ENCODE peak calls at places on chromosomes 11 and 22, in eight cellular contexts. One of them, this sample, is unnamed.

GRCh38 chr22:27990451-27990840 is 71.4 kb upstream of the PITPNB start:
- DNase-seq in B cell: no peak
- DNase-seq in NB4: peak
- DNase-seq in right atrium auricular region: no peak
- DNase-seq in sigmoid colon: peak
- DNase-seq in upper lobe of right lung: no peak
- DNase-seq in nephron progenitor cell: no peak
- DNase-seq in GM10248: no peak
- DNase-seq in this sample: no peak

GRCh38 chr11:84234011-84234410 is 947.8 kb upstream of the CCDC90B start:
- DNase-seq in upper lobe of right lung: no peak
- DNase-seq in right atrium auricular region: no peak
- DNase-seq in nephron progenitor cell: no peak
- DNase-seq in GM10248: no peak
- DNase-seq in sigmoid colon: no peak
- DNase-seq in NB4: no peak
- DNase-seq in B cell: no peak
- DNase-seq in this sample: no peak

GRCh38 chr11:47842749-47843148 is 5.4 kb downstream of the NUP160 start:
- DNase-seq in B cell: no peak
- DNase-seq in upper lobe of right lung: no peak
- DNase-seq in sigmoid colon: no peak
- DNase-seq in GM10248: no peak
- DNase-seq in right atrium auricular region: no peak
- DNase-seq in nephron progenitor cell: no peak
- DNase-seq in NB4: no peak
- DNase-seq in this sample: no peak

GRCh38 chr22:21927174-21927823 is 25.3 kb downstream of the PPM1F start:
- DNase-seq in upper lobe of right lung: no peak
- DNase-seq in right atrium auricular region: no peak
- DNase-seq in sigmoid colon: no peak
- DNase-seq in nephron progenitor cell: peak
- DNase-seq in NB4: peak
- DNase-seq in B cell: no peak
- DNase-seq in GM10248: no peak
- DNase-seq in this sample: no peak

GRCh38 chr11:70541176-70541575 is 142.8 kb downstream of the CTTN start:
- DNase-seq in B cell: no peak
- DNase-seq in NB4: no peak
- DNase-seq in right atrium auricular region: no peak
- DNase-seq in nephron progenitor cell: no peak
- DNase-seq in GM10248: no peak
- DNase-seq in sigmoid colon: no peak
- DNase-seq in upper lobe of right lung: peak
- DNase-seq in this sample: no peak

GRCh38 chr11:103871923-103872551 is 164.4 kb upstream of the DDI1 start:
- DNase-seq in B cell: no peak
- DNase-seq in upper lobe of right lung: no peak
- DNase-seq in nephron progenitor cell: no peak
- DNase-seq in GM10248: no peak
- DNase-seq in right atrium auricular region: no peak
- DNase-seq in sigmoid colon: no peak
- DNase-seq in NB4: no peak
- DNase-seq in this sample: no peak

GRCh38 chr22:17963015-17963414 is 61.3 kb downstream of the MICAL3 start:
- DNase-seq in right atrium auricular region: no peak
- DNase-seq in nephron progenitor cell: no peak
- DNase-seq in NB4: no peak
- DNase-seq in GM10248: no peak
- DNase-seq in B cell: no peak
- DNase-seq in sigmoid colon: no peak
- DNase-seq in upper lobe of right lung: no peak
- DNase-seq in this sample: no peak

GRCh38 chr11:2375964-2376551 is 1.1 kb upstream of the CD81 start:
- DNase-seq in NB4: no peak
- DNase-seq in right atrium auricular region: no peak
- DNase-seq in GM10248: no peak
- DNase-seq in upper lobe of right lung: peak
- DNase-seq in sigmoid colon: no peak
- DNase-seq in B cell: no peak
- DNase-seq in nephron progenitor cell: no peak
- DNase-seq in this sample: no peak

GRCh38 chr11:94130589-94131362 is 2.1 kb downstream of the PANX1 start:
- DNase-seq in right atrium auricular region: peak
- DNase-seq in B cell: no peak
- DNase-seq in nephron progenitor cell: no peak
- DNase-seq in NB4: peak
- DNase-seq in sigmoid colon: no peak
- DNase-seq in GM10248: no peak
- DNase-seq in upper lobe of right lung: no peak
- DNase-seq in this sample: no peak

DNA sequence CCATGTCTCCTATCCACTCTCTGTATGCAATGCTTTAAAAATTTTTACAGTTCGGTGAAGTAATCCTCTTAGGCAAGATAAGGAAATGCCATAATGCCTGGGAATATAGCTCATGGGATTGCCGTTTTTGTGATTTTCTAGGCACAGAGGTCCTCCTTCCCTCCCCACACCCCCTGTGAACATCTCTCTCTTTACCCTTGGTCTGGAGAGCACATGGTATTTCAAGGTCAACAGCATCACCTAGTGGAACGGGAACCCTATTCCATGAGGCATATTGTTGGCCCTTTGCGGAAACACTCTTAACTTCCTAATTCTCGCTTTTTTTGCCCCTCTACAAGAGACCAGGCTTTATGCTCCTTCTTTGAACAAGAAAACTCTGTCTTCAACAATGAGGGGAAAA is 8.8 kb downstream of the NXPE4 start:
- DNase-seq in nephron progenitor cell: no peak
- DNase-seq in right atrium auricular region: no peak
- DNase-seq in upper lobe of right lung: no peak
- DNase-seq in GM10248: no peak
- DNase-seq in B cell: no peak
- DNase-seq in NB4: no peak
- DNase-seq in sigmoid colon: no peak
- DNase-seq in this sample: no peak
- TF ChIP-seq CTCF in nephron progenitor cell: no peak
- TF ChIP-seq CTCF in right atrium auricular region: no peak
- TF ChIP-seq CTCF in upper lobe of right lung: no peak
- TF ChIP-seq CTCF in GM10248: no peak
- TF ChIP-seq CTCF in B cell: no peak
- TF ChIP-seq CTCF in NB4: no peak
- TF ChIP-seq CTCF in sigmoid colon: no peak
- TF ChIP-seq CTCF in this sample: no peak

DNA sequence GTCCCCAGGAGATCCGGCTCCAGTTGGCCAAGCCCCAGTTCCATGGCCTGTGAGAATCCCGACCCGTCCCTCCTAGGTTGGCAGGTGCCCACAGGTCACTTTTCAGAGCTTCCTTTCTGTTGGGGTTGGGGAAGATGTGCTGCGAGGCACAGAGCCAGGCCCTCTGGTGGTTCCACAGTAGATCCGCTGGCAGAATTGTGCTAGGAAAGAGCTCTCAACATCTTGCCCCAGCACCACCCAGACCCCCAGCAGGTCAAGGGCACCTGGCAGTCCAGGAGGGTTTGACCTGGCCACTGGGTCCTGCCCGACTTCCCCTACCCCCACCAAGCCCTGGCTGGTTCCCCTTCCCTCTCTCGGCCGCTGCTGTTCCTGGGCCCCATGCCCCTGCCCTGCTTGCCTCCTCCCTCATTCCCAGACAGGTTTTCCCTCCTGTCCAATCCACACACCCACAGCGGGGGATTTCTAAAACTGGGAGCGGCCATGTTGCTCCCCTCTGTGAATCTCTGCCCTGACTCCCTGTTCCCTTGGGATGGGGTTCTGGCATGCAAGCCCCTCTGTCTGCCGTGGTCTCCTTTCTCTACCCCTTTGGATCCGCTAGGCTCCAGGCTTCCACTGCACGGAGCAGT is 26.2 kb upstream of the GCAT start:
- DNase-seq in sigmoid colon: no peak
- DNase-seq in right atrium auricular region: no peak
- DNase-seq in B cell: no peak
- DNase-seq in upper lobe of right lung: no peak
- DNase-seq in nephron progenitor cell: no peak
- DNase-seq in GM10248: no peak
- DNase-seq in NB4: no peak
- DNase-seq in this sample: no peak
- TF ChIP-seq CTCF in sigmoid colon: no peak
- TF ChIP-seq CTCF in right atrium auricular region: no peak
- TF ChIP-seq CTCF in B cell: no peak
- TF ChIP-seq CTCF in upper lobe of right lung: no peak
- TF ChIP-seq CTCF in nephron progenitor cell: no peak
- TF ChIP-seq CTCF in GM10248: no peak
- TF ChIP-seq CTCF in NB4: no peak
- TF ChIP-seq CTCF in this sample: no peak

DNA sequence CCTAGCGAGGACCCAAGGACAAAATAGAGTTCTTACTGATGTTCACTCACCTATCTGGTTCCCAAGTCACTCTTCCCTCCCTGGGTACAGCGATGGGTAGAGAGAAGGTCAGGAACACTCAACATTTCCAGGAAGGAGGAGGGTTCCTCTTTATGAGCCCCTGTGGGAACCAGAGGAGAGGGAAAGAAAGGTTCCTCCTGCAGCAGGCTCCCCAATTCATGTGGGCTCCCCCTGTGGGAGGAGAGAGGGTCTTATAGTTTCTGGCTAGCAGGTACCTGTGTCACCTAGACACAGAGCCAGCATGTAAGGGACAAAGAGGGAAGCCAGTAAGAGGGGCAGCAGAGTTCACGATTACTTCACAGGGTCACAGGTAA is 93.5 kb downstream of the DBX1 start:
- DNase-seq in GM10248: no peak
- DNase-seq in sigmoid colon: no peak
- DNase-seq in right atrium auricular region: no peak
- DNase-seq in NB4: no peak
- DNase-seq in upper lobe of right lung: no peak
- DNase-seq in B cell: no peak
- DNase-seq in nephron progenitor cell: no peak
- DNase-seq in this sample: no peak
- TF ChIP-seq CTCF in GM10248: no peak
- TF ChIP-seq CTCF in sigmoid colon: no peak
- TF ChIP-seq CTCF in right atrium auricular region: no peak
- TF ChIP-seq CTCF in NB4: no peak
- TF ChIP-seq CTCF in upper lobe of right lung: no peak
- TF ChIP-seq CTCF in B cell: no peak
- TF ChIP-seq CTCF in nephron progenitor cell: no peak
- TF ChIP-seq CTCF in this sample: no peak

DNA sequence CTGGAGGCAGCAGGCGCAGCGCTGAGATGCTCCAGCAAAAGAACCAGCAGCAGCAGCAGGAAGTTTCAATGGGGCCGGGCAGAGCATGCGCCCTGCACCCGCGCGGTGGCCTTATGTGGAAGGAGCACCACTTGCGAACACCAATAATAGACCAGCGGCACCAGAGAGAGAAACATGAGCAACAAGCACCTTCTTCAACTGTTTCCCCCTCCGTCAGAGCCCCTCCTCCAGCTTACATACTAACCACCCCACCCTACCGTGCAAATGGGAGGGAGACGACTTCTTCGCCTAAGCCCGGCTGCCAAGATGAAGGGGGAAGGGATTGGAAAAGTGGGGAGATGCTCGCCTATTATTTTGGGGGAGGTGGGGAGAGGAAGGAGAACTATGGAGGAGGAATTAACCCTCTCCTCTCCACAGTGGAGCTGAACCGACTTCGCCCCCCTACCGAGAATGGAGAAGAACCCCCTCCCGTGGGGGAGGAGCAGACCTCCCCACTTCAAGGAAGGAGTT is 1.1 kb downstream of the RSF1 start:
- DNase-seq in sigmoid colon: peak
- DNase-seq in B cell: peak
- DNase-seq in GM10248: peak
- DNase-seq in NB4: peak
- DNase-seq in upper lobe of right lung: peak
- DNase-seq in right atrium auricular region: peak
- DNase-seq in nephron progenitor cell: peak
- DNase-seq in this sample: peak
- TF ChIP-seq CTCF in sigmoid colon: no peak
- TF ChIP-seq CTCF in B cell: no peak
- TF ChIP-seq CTCF in GM10248: no peak
- TF ChIP-seq CTCF in NB4: no peak
- TF ChIP-seq CTCF in upper lobe of right lung: peak
- TF ChIP-seq CTCF in right atrium auricular region: no peak
- TF ChIP-seq CTCF in nephron progenitor cell: no peak
- TF ChIP-seq CTCF in this sample: no peak

GRCh38 chr11:255176-255575 is 18.4 kb downstream of the PSMD13 start:
- DNase-seq in nephron progenitor cell: no peak
- DNase-seq in NB4: no peak
- DNase-seq in sigmoid colon: no peak
- DNase-seq in GM10248: no peak
- DNase-seq in upper lobe of right lung: no peak
- DNase-seq in right atrium auricular region: no peak
- DNase-seq in B cell: no peak
- DNase-seq in this sample: no peak
- TF ChIP-seq CTCF in nephron progenitor cell: no peak
- TF ChIP-seq CTCF in NB4: no peak
- TF ChIP-seq CTCF in sigmoid colon: no peak
- TF ChIP-seq CTCF in GM10248: no peak
- TF ChIP-seq CTCF in upper lobe of right lung: no peak
- TF ChIP-seq CTCF in right atrium auricular region: no peak
- TF ChIP-seq CTCF in B cell: no peak
- TF ChIP-seq CTCF in this sample: no peak

This sample was measured in endothelial cell.